ENCODE peak calls at places on chromosomes 3 and 15, in eight cellular contexts. I is HFFc6, K is NB4, U is tibial nerve, C is cardiac muscle cell, H is WERI-Rb-1, L is endodermal cell, P is endothelial cell. F is an unnamed sample.

GRCh38 chr15:39594764-39595620 is 14.1 kb downstream of the THBS1 start:
- DNase-seq in I (peak), K (no peak), U (no peak), C (no peak), H (no peak), L (no peak), P (no peak), F (no peak)

GRCh38 chr3:66831931-66832330 is 166.2 kb upstream of the KBTBD8 start:
- DNase-seq in I (no peak), K (no peak), U (no peak), C (no peak), H (no peak), L (no peak), P (no peak), F (no peak)

GRCh38 chr3:20047341-20047779 is 7.1 kb downstream of the KAT2B start:
- DNase-seq in I (no peak), K (no peak), U (no peak), C (no peak), H (no peak), L (no peak), P (no peak), F (no peak)

GRCh38 chr15:88911766-88912118 is 1.4 kb downstream of the MFGE8 start:
- DNase-seq in I (no peak), K (no peak), U (no peak), C (peak), H (peak), L (peak), P (no peak), F (no peak)

GRCh38 chr3:120200836-120201235 is 84.2 kb downstream of the GPR156 start:
- DNase-seq in I (no peak), K (no peak), U (no peak), C (no peak), H (no peak), L (no peak), P (no peak), F (no peak)

GRCh38 chr15:49737138-49737537 is 116.3 kb downstream of the DTWD1 start:
- DNase-seq in I (no peak), K (no peak), U (no peak), C (no peak), H (no peak), L (no peak), P (no peak), F (no peak)

GRCh38 chr3:114411811-114412803 is 118.3 kb downstream of the TIGIT start:
- DNase-seq in I (peak), K (no peak), U (no peak), C (no peak), H (no peak), L (no peak), P (no peak), F (no peak)

GRCh38 chr3:180391001-180391400 is 211.0 kb upstream of the TTC14 start:
- DNase-seq in I (no peak), K (no peak), U (no peak), C (no peak), H (no peak), L (no peak), P (no peak), F (no peak)

GRCh38 chr3:107235923-107236315 is 141.3 kb upstream of the CCDC54 start:
- DNase-seq in I (peak), K (peak), U (no peak), C (peak), H (peak), L (peak), P (peak), F (peak)

GRCh38 chr15:55965091-55965490 is 28.3 kb downstream of the NEDD4 start:
- DNase-seq in I (no peak), K (no peak), U (no peak), C (no peak), H (no peak), L (no peak), P (no peak), F (no peak)

GRCh38 chr3:128945041-128945877 is 48.6 kb downstream of the CFAP92 start:
- DNase-seq in I (no peak), K (no peak), U (no peak), C (no peak), H (no peak), L (no peak), P (no peak), F (no peak)

GRCh38 chr3:100277255-100277800 is 16.5 kb downstream of the TBC1D23 start:
- DNase-seq in I (no peak), K (no peak), U (no peak), C (no peak), H (no peak), L (no peak), P (no peak), F (no peak)

GRCh38 chr3:157981819-157982218 is 124.4 kb downstream of the SHOX2 start:
- DNase-seq in I (no peak), K (no peak), U (no peak), C (no peak), H (no peak), L (no peak), P (no peak), F (no peak)

GRCh38 chr15:41950505-41950904 is 21.9 kb downstream of the EHD4 start:
- DNase-seq in I (no peak), K (no peak), U (no peak), C (no peak), H (no peak), L (no peak), P (no peak), F (no peak)

GRCh38 chr15:96390986-96391385 is 60.5 kb downstream of the NR2F2 start:
- DNase-seq in I (no peak), K (no peak), U (no peak), C (no peak), H (no peak), L (no peak), P (no peak), F (no peak)

GRCh38 chr3:14549256-14549931 is 9.3 kb upstream of the GRIP2 start:
- DNase-seq in I (peak), K (peak), U (no peak), C (no peak), H (no peak), L (no peak), P (no peak), F (no peak)

GRCh38 chr3:99534951-99535704 is 103.3 kb upstream of the COL8A1 start:
- DNase-seq in I (peak), K (no peak), U (no peak), C (peak), H (no peak), L (no peak), P (no peak), F (no peak)

GRCh38 chr3:156489462-156489911 is 65.4 kb downstream of the SSR3 start:
- DNase-seq in I (no peak), K (no peak), U (no peak), C (no peak), H (no peak), L (no peak), P (no peak), F (no peak)

GRCh38 chr3:188819939-188820338 is 351.8 kb upstream of the TPRG1 start:
- DNase-seq in I (no peak), K (peak), U (no peak), C (no peak), H (no peak), L (no peak), P (no peak), F (peak)

GRCh38 chr15:75431250-75431649 is 20.2 kb downstream of the SIN3A start:
- DNase-seq in I (no peak), K (no peak), U (no peak), C (no peak), H (no peak), L (no peak), P (no peak), F (no peak)

GRCh38 chr3:30421261-30421660 is 185.1 kb upstream of the TGFBR2 start:
- DNase-seq in I (peak), K (no peak), U (no peak), C (no peak), H (no peak), L (no peak), P (no peak), F (no peak)

GRCh38 chr3:156818890-156819289 is 7.3 kb upstream of the LEKR1 start:
- DNase-seq in I (peak), K (no peak), U (no peak), C (no peak), H (no peak), L (no peak), P (no peak), F (no peak)

GRCh38 chr3:136535906-136536305 is 216.3 kb downstream of the STAG1 start:
- DNase-seq in I (peak), K (no peak), U (no peak), C (no peak), H (no peak), L (no peak), P (no peak), F (no peak)

GRCh38 chr15:93321881-93322282 is 232.9 kb upstream of the RGMA start:
- DNase-seq in I (no peak), K (no peak), U (no peak), C (no peak), H (no peak), L (peak), P (no peak), F (no peak)

GRCh38 chr15:98438326-98438725 is 210.0 kb upstream of the IGF1R start:
- DNase-seq in I (no peak), K (no peak), U (no peak), C (no peak), H (no peak), L (no peak), P (no peak), F (no peak)

GRCh38 chr15:74845208-74845568 is 2.2 kb upstream of the ULK3 start:
- DNase-seq in I (no peak), K (no peak), U (no peak), C (no peak), H (no peak), L (no peak), P (no peak), F (peak)

GRCh38 chr3:194671511-194671899 is 486 bp downstream of the LSG1 start:
- DNase-seq in I (peak), K (peak), U (no peak), C (peak), H (no peak), L (no peak), P (no peak), F (no peak)
- TF ChIP-seq CTCF in I (peak), K (peak), U (no peak), C (peak), H (peak), L (peak), P (peak), F (peak)

DNA sequence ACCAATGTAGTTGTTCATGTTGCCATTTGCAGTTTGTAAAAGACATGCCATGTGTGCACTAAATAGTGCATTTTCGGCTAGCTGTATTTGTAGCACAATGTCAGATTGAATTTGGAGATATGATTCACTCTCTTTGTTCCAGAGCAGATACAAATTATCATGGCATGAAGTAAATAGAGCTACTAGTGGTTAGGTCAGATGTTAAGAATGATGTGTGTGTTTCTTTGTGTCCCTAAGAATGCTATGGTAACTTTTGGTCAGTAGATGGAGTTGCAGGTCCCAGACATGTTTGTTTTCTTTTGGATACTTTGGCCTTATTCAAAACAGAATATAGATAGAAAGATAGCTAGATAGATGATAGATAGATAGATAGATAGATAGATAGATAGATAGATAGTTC is 595.8 kb downstream of the NLGN1 start:
- DNase-seq in I (peak), K (peak), U (no peak), C (no peak), H (no peak), L (no peak), P (no peak), F (no peak)
- TF ChIP-seq CTCF in I (peak), K (peak), U (no peak), C (peak), H (peak), L (peak), P (peak), F (no peak)

DNA sequence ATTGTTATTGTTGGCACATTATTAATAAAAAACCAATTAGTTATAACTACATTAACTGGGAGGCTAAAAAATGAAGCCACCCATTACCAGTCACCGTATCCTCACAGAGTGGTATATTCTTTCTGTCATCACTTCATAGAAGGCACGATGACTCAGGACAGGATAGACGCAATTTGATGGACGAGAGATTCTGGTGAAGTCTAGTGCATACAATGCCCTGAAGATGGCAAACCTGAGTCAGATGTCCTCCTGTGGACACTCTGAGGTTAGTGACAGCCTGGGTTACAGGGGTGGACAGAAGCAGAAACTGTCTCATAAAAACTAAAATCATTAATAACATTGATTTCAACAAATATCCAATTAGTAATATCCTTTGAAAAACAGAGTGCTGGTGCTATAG is 150.3 kb downstream of the SLC9A9 start:
- DNase-seq in I (no peak), K (peak), U (no peak), C (no peak), H (peak), L (no peak), P (no peak), F (no peak)
- TF ChIP-seq CTCF in I (no peak), K (no peak), U (no peak), C (no peak), H (peak), L (peak), P (no peak), F (no peak)

GRCh38 chr3:182969853-182970252 is 10.5 kb downstream of the DCUN1D1 start:
- DNase-seq in I (no peak), K (no peak), U (no peak), C (no peak), H (no peak), L (no peak), P (no peak), F (no peak)
- TF ChIP-seq CTCF in I (no peak), K (no peak), U (no peak), C (no peak), H (no peak), L (no peak), P (no peak), F (no peak)

DNA sequence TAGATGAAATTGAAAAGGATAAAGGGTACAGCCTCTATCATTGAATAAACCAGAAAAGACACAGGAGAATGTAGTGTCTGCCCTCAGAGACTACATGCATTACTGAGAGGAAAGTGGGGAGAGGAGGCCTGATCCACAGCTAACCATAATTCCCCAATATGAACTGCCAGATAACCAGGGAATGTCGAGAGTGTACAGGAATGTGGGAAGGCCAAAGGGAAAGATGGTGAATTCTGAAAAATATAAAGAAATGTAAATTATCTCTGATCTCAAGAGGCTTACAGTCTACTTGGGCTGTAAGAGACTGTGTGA is 22.3 kb downstream of the MYO1E start:
- DNase-seq in I (no peak), K (no peak), U (no peak), C (no peak), H (no peak), L (no peak), P (no peak), F (no peak)
- TF ChIP-seq CTCF in I (no peak), K (no peak), U (no peak), C (no peak), H (no peak), L (no peak), P (no peak), F (no peak)

GRCh38 chr3:60555704-60556340 is 695.4 kb downstream of the FHIT start:
- DNase-seq in I (peak), K (no peak), U (no peak), C (no peak), H (no peak), L (peak), P (no peak), F (no peak)

GRCh38 chr3:60551455-60552209 is 699.6 kb downstream of the FHIT start:
- DNase-seq in I (no peak), K (no peak), U (no peak), C (no peak), H (no peak), L (no peak), P (no peak), F (no peak)

GRCh38 chr3:60557122-60557521 is 694.1 kb downstream of the FHIT start:
- DNase-seq in I (no peak), K (no peak), U (no peak), C (no peak), H (no peak), L (no peak), P (no peak), F (no peak)

GRCh38 chr3:60552581-60552980 is 698.7 kb downstream of the FHIT start:
- DNase-seq in I (no peak), K (no peak), U (no peak), C (no peak), H (no peak), L (no peak), P (no peak), F (no peak)

DNA sequence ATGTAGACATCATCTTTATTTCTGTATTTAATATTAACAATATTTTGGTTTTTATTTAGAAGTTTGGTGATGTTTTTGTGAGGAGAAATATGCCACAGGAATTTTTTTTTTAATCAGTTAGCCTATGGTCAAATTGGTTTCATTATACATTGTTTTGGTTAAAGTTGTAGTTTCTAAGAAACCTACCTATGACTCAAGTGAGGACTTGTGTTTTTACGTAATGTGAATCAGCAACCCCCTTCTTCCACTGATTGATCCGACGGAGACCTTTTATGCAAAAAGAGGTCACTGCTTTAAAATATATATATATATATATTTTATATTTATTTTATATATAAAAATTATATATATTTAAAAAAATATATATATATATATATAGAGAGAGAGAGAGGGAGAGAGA is 698.1 kb downstream of the FHIT start:
- DNase-seq in I (no peak), K (no peak), U (no peak), C (no peak), H (no peak), L (no peak), P (no peak), F (no peak)
- TF ChIP-seq CTCF in I (no peak), K (no peak), U (no peak), C (no peak), H (no peak), L (no peak), P (no peak), F (no peak)

DNA sequence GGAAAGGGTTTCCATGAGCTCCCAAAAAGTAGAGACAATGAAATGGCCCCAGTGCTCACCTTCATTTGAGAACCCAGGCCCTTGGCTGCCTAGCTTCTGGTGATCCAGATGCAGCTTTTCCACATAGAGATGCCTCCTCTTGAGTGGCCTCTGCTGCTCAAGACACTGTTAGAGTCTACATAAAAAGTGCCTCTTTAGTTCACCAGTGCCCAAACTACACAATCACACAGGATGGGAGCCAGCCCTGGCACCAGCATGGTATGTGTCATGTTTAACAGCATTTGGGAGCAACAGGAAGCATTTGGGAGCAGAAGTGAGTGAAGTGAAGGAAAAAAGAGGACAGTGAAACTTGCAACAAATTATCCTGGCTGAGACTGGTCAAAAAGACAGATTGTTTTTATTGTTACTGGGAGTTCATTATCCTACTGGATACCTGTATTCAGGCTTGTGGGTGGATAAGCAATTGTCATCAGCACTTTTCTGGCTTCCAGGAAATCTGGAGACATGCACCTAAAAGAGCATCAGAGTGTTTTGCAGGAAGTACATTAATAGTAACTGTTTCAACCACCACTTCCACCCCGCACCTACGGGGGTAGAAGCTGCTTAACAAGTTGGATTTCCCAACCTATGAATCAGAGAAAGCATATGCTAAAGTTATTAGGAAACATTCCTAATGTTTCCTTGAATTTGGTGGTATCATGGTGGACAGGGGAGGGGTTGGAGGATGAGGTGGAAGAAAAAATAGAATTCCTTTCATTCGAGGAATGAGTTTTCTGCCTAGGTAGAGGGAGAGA is 416.2 kb downstream of the IGSF11 start:
- DNase-seq in I (no peak), K (no peak), U (no peak), C (no peak), H (no peak), L (no peak), P (no peak), F (no peak)
- TF ChIP-seq CTCF in I (no peak), K (no peak), U (no peak), C (no peak), H (no peak), L (no peak), P (no peak), F (no peak)

GRCh38 chr3:28916713-28917499 is 364.0 kb upstream of the RBMS3 start:
- DNase-seq in I (peak), K (peak), U (peak), C (peak), H (peak), L (peak), P (peak), F (no peak)
- TF ChIP-seq CTCF in I (peak), K (no peak), U (peak), C (peak), H (peak), L (peak), P (no peak), F (no peak)

F was measured in HL-60.